ENCODE peak calls at places on chromosomes 7 and 10, in six cellular contexts. One of them, this sample, is unnamed. For H3K27me3, the result is how much of the 10 kb centered on the place peaks cover.

GRCh38 chr7:24820730-24821044 is 63.4 kb upstream of the GSDME start:
- DNase-seq in HL-60: no peak
- DNase-seq in esophagus muscularis mucosa: no peak
- DNase-seq in psoas muscle: no peak
- DNase-seq in suprapubic skin: no peak
- DNase-seq in RWPE2: no peak
- DNase-seq in this sample: no peak

GRCh38 chr7:111639894-111640293 is 77.6 kb upstream of the IMMP2L start:
- DNase-seq in RWPE2: no peak
- DNase-seq in esophagus muscularis mucosa: no peak
- DNase-seq in HL-60: no peak
- DNase-seq in suprapubic skin: no peak
- DNase-seq in psoas muscle: no peak
- DNase-seq in this sample: no peak

GRCh38 chr7:31955021-31955420 is 115.2 kb downstream of the PDE1C start:
- DNase-seq in RWPE2: no peak
- DNase-seq in psoas muscle: no peak
- DNase-seq in suprapubic skin: no peak
- DNase-seq in HL-60: no peak
- DNase-seq in esophagus muscularis mucosa: no peak
- DNase-seq in this sample: no peak

GRCh38 chr7:79782906-79783305 is 329.4 kb upstream of the MAGI2 start:
- DNase-seq in esophagus muscularis mucosa: no peak
- DNase-seq in HL-60: no peak
- DNase-seq in RWPE2: no peak
- DNase-seq in suprapubic skin: no peak
- DNase-seq in psoas muscle: no peak
- DNase-seq in this sample: no peak

GRCh38 chr7:91569702-91570457 is 305.6 kb downstream of the FZD1 start:
- DNase-seq in suprapubic skin: no peak
- DNase-seq in psoas muscle: no peak
- DNase-seq in HL-60: no peak
- DNase-seq in esophagus muscularis mucosa: no peak
- DNase-seq in RWPE2: no peak
- DNase-seq in this sample: no peak

GRCh38 chr10:79286318-79286951 is 60.8 kb upstream of the PPIF start:
- DNase-seq in esophagus muscularis mucosa: peak
- DNase-seq in psoas muscle: peak
- DNase-seq in RWPE2: no peak
- DNase-seq in suprapubic skin: peak
- DNase-seq in HL-60: peak
- DNase-seq in this sample: peak

GRCh38 chr10:17074548-17074860 is 55.1 kb downstream of the CUBN start:
- DNase-seq in esophagus muscularis mucosa: no peak
- DNase-seq in suprapubic skin: no peak
- DNase-seq in psoas muscle: no peak
- DNase-seq in RWPE2: no peak
- DNase-seq in HL-60: no peak
- DNase-seq in this sample: no peak

GRCh38 chr7:148625342-148625741 is 34.8 kb downstream of the C7orf33 start:
- DNase-seq in suprapubic skin: no peak
- DNase-seq in esophagus muscularis mucosa: no peak
- DNase-seq in RWPE2: no peak
- DNase-seq in psoas muscle: no peak
- DNase-seq in HL-60: no peak
- DNase-seq in this sample: no peak

GRCh38 chr10:124267911-124268549 is 150.7 kb downstream of the OAT start:
- DNase-seq in psoas muscle: no peak
- DNase-seq in suprapubic skin: peak
- DNase-seq in RWPE2: peak
- DNase-seq in esophagus muscularis mucosa: no peak
- DNase-seq in HL-60: no peak
- DNase-seq in this sample: peak

GRCh38 chr7:94401411-94401810 is 6.7 kb downstream of the COL1A2 start:
- DNase-seq in esophagus muscularis mucosa: no peak
- DNase-seq in RWPE2: no peak
- DNase-seq in suprapubic skin: no peak
- DNase-seq in psoas muscle: no peak
- DNase-seq in HL-60: no peak
- DNase-seq in this sample: no peak

GRCh38 chr7:2527505-2528464 is 8.2 kb downstream of the LFNG start:
- DNase-seq in psoas muscle: peak
- DNase-seq in suprapubic skin: no peak
- DNase-seq in esophagus muscularis mucosa: no peak
- DNase-seq in RWPE2: peak
- DNase-seq in HL-60: peak
- DNase-seq in this sample: peak

GRCh38 chr10:4025339-4025738 is 240.3 kb upstream of the KLF6 start:
- DNase-seq in RWPE2: no peak
- DNase-seq in psoas muscle: no peak
- DNase-seq in esophagus muscularis mucosa: no peak
- DNase-seq in suprapubic skin: no peak
- DNase-seq in HL-60: no peak
- DNase-seq in this sample: no peak

GRCh38 chr10:3123571-3124411 is 48.8 kb downstream of the PITRM1 start:
- DNase-seq in RWPE2: no peak
- DNase-seq in suprapubic skin: no peak
- DNase-seq in psoas muscle: no peak
- DNase-seq in HL-60: no peak
- DNase-seq in esophagus muscularis mucosa: no peak
- DNase-seq in this sample: peak

GRCh38 chr10:62581351-62581750 is 207.2 kb downstream of the ZNF365 start:
- DNase-seq in psoas muscle: peak
- DNase-seq in esophagus muscularis mucosa: peak
- DNase-seq in HL-60: no peak
- DNase-seq in suprapubic skin: no peak
- DNase-seq in RWPE2: no peak
- DNase-seq in this sample: no peak

GRCh38 chr7:80781146-80781545 is 137.7 kb downstream of the SEMA3C start:
- DNase-seq in esophagus muscularis mucosa: no peak
- DNase-seq in suprapubic skin: no peak
- DNase-seq in psoas muscle: no peak
- DNase-seq in HL-60: no peak
- DNase-seq in RWPE2: no peak
- DNase-seq in this sample: no peak

GRCh38 chr7:32177216-32177615 is 107.0 kb upstream of the PDE1C start:
- DNase-seq in suprapubic skin: no peak
- DNase-seq in RWPE2: no peak
- DNase-seq in HL-60: no peak
- DNase-seq in psoas muscle: no peak
- DNase-seq in esophagus muscularis mucosa: no peak
- DNase-seq in this sample: no peak

GRCh38 chr10:71419002-71419540 is 22.4 kb downstream of the CDH23 start:
- DNase-seq in psoas muscle: no peak
- DNase-seq in HL-60: no peak
- DNase-seq in suprapubic skin: no peak
- DNase-seq in esophagus muscularis mucosa: no peak
- DNase-seq in RWPE2: no peak
- DNase-seq in this sample: no peak

GRCh38 chr10:86888585-86889381 is 68.6 kb downstream of the MMRN2 start:
- DNase-seq in psoas muscle: no peak
- DNase-seq in esophagus muscularis mucosa: no peak
- DNase-seq in RWPE2: no peak
- DNase-seq in suprapubic skin: no peak
- DNase-seq in HL-60: no peak
- DNase-seq in this sample: no peak

GRCh38 chr10:47418966-47419365 is 34.9 kb upstream of the ZNF488 start:
- DNase-seq in esophagus muscularis mucosa: peak
- DNase-seq in psoas muscle: no peak
- DNase-seq in RWPE2: peak
- DNase-seq in suprapubic skin: no peak
- DNase-seq in HL-60: no peak
- DNase-seq in this sample: no peak

GRCh38 chr7:77497079-77497478 is 40.0 kb upstream of the PTPN12 start:
- DNase-seq in HL-60: no peak
- DNase-seq in psoas muscle: no peak
- DNase-seq in esophagus muscularis mucosa: no peak
- DNase-seq in RWPE2: no peak
- DNase-seq in suprapubic skin: no peak
- DNase-seq in this sample: no peak

GRCh38 chr10:53052765-53053164 is 280.2 kb upstream of the MBL2 start:
- DNase-seq in suprapubic skin: no peak
- DNase-seq in psoas muscle: no peak
- DNase-seq in HL-60: no peak
- DNase-seq in RWPE2: no peak
- DNase-seq in esophagus muscularis mucosa: no peak
- DNase-seq in this sample: no peak

GRCh38 chr7:67470256-67470751 is 473.7 kb downstream of the TYW1 start:
- DNase-seq in esophagus muscularis mucosa: no peak
- DNase-seq in HL-60: no peak
- DNase-seq in psoas muscle: no peak
- DNase-seq in RWPE2: no peak
- DNase-seq in suprapubic skin: no peak
- DNase-seq in this sample: no peak

GRCh38 chr10:34954142-34954541 is 136.0 kb downstream of the CUL2 start:
- DNase-seq in HL-60: no peak
- DNase-seq in esophagus muscularis mucosa: no peak
- DNase-seq in psoas muscle: no peak
- DNase-seq in suprapubic skin: peak
- DNase-seq in RWPE2: peak
- DNase-seq in this sample: no peak

GRCh38 chr10:79224263-79224949 is 122.9 kb upstream of the PPIF start:
- DNase-seq in HL-60: no peak
- DNase-seq in RWPE2: no peak
- DNase-seq in suprapubic skin: no peak
- DNase-seq in esophagus muscularis mucosa: no peak
- DNase-seq in psoas muscle: no peak
- DNase-seq in this sample: no peak

GRCh38 chr7:139829654-139830130 is 628 bp downstream of the TBXAS1 start:
- DNase-seq in psoas muscle: no peak
- DNase-seq in suprapubic skin: no peak
- DNase-seq in HL-60: no peak
- DNase-seq in RWPE2: no peak
- DNase-seq in esophagus muscularis mucosa: no peak
- DNase-seq in this sample: no peak

GRCh38 chr10:123864923-123865322 is 26.7 kb downstream of the CPXM2 start:
- DNase-seq in RWPE2: no peak
- DNase-seq in HL-60: no peak
- DNase-seq in suprapubic skin: no peak
- DNase-seq in psoas muscle: no peak
- DNase-seq in esophagus muscularis mucosa: no peak
- DNase-seq in this sample: peak

GRCh38 chr7:133481676-133482075 is 228.8 kb downstream of the EXOC4 start:
- DNase-seq in esophagus muscularis mucosa: no peak
- DNase-seq in psoas muscle: no peak
- DNase-seq in RWPE2: no peak
- DNase-seq in suprapubic skin: no peak
- DNase-seq in HL-60: no peak
- DNase-seq in this sample: no peak

GRCh38 chr7:7851381-7851780 is 117.2 kb upstream of the GLCCI1 start:
- DNase-seq in esophagus muscularis mucosa: no peak
- DNase-seq in suprapubic skin: no peak
- DNase-seq in RWPE2: no peak
- DNase-seq in psoas muscle: no peak
- DNase-seq in HL-60: no peak
- DNase-seq in this sample: no peak

GRCh38 chr10:73925539-73925938 is 14.6 kb downstream of the PLAU start:
- DNase-seq in RWPE2: no peak
- DNase-seq in suprapubic skin: no peak
- DNase-seq in esophagus muscularis mucosa: no peak
- DNase-seq in HL-60: no peak
- DNase-seq in psoas muscle: no peak
- DNase-seq in this sample: no peak
- H3K27me3 ChIP-seq in RWPE2: under half
- H3K27me3 ChIP-seq in suprapubic skin: under half
- H3K27me3 ChIP-seq in esophagus muscularis mucosa: under half
- H3K27me3 ChIP-seq in HL-60: under half
- H3K27me3 ChIP-seq in psoas muscle: under half
- H3K27me3 ChIP-seq in this sample: under half

GRCh38 chr7:149821191-149822148 is 16.7 kb upstream of the ZNF862 start:
- DNase-seq in suprapubic skin: no peak
- DNase-seq in RWPE2: peak
- DNase-seq in esophagus muscularis mucosa: no peak
- DNase-seq in psoas muscle: peak
- DNase-seq in HL-60: no peak
- DNase-seq in this sample: peak
- H3K27me3 ChIP-seq in suprapubic skin: under half
- H3K27me3 ChIP-seq in RWPE2: under half
- H3K27me3 ChIP-seq in esophagus muscularis mucosa: under half
- H3K27me3 ChIP-seq in psoas muscle: under half
- H3K27me3 ChIP-seq in HL-60: under half
- H3K27me3 ChIP-seq in this sample: under half

DNA sequence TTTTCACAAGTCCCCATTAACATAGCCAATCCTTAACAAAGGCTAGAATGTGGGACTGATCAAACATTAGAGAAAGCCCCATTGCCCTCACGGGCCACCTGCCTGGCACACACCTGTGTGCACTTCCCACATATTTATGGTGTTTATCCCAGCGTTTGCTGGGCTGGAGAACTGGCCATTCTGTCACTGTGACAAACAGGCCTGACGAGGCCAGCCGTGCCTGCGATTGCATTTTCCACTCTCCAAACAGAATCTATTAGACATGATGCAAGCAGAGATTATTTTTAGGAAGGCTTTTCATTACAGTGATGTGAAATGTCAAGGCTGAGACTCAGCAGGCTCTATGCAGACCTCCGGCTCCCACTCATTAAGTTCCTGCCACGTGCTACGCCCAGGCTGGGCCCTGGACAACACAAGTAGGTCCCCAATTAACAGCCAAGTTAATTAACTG is 20.4 kb downstream of the PTPRN2 start:
- DNase-seq in HL-60: no peak
- DNase-seq in RWPE2: no peak
- DNase-seq in esophagus muscularis mucosa: no peak
- DNase-seq in psoas muscle: no peak
- DNase-seq in suprapubic skin: no peak
- DNase-seq in this sample: no peak
- H3K27me3 ChIP-seq in HL-60: under half
- H3K27me3 ChIP-seq in RWPE2: under half
- H3K27me3 ChIP-seq in esophagus muscularis mucosa: half or more
- H3K27me3 ChIP-seq in psoas muscle: under half
- H3K27me3 ChIP-seq in suprapubic skin: half or more
- H3K27me3 ChIP-seq in this sample: under half

DNA sequence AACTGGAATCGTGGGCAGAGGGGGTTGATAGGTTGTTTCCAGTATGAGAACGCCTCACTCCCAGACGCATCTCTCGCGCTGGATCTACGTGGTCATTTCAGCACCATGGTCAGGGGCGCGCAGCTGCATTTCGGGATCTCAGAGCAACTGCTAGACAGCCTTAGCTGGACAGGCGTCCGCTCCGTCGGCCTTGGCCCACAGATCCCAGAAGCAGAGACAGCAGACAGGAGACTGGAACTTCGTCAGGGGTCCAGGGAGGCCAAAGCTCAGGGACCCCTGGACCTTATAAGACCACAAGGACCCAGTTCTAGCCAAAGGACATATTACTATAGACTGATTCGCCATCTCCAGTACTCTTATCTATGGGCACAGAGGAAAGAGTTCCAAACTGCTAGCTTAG is 5.3 kb downstream of the NEUROG3 start:
- DNase-seq in suprapubic skin: no peak
- DNase-seq in esophagus muscularis mucosa: no peak
- DNase-seq in psoas muscle: peak
- DNase-seq in RWPE2: no peak
- DNase-seq in HL-60: no peak
- DNase-seq in this sample: peak
- H3K27me3 ChIP-seq in suprapubic skin: half or more
- H3K27me3 ChIP-seq in esophagus muscularis mucosa: half or more
- H3K27me3 ChIP-seq in psoas muscle: under half
- H3K27me3 ChIP-seq in RWPE2: half or more
- H3K27me3 ChIP-seq in HL-60: half or more
- H3K27me3 ChIP-seq in this sample: under half